ENCODE peak calls at places on chromosomes 13 and 19, in four cellular contexts. O, Y, D and J are unnamed samples.

GRCh38 chr19:18304496-18305312 is 18.2 kb downstream of the LSM4 start:
- DNase-seq in O (peak; percentile 88), Y (peak; percentile 97), D (peak; percentile 94), J (peak; percentile 88)

GRCh38 chr13:27053902-27054595 is 117.6 kb downstream of the USP12 start:
- DNase-seq in O (peak; percentile 66), Y (no peak), D (peak; percentile 94), J (peak; percentile 49)

GRCh38 chr19:13850910-13851753 is 25.8 kb upstream of the NANOS3 start:
- DNase-seq in O (peak; percentile 96), Y (peak; percentile 96), D (peak; percentile 96), J (peak; percentile 97)

GRCh38 chr13:74026753-74027152 is 107.5 kb downstream of the KLF12 start:
- DNase-seq in O (peak; percentile 2), Y (no peak), D (no peak), J (no peak)

GRCh38 chr19:32469796-32470195 is 64.2 kb downstream of the DPY19L3 start:
- DNase-seq in O (no peak), Y (no peak), D (peak; percentile 66), J (no peak)

GRCh38 chr19:19120308-19121156 is 17.7 kb downstream of the TMEM161A start:
- DNase-seq in O (no peak), Y (no peak), D (peak; percentile 10), J (no peak)

GRCh38 chr13:83895994-83896580 is 13.8 kb upstream of the SLITRK1 start:
- DNase-seq in O (no peak), Y (no peak), D (no peak), J (no peak)

GRCh38 chr19:50794074-50794777 is 4.0 kb downstream of the ACP4 start:
- DNase-seq in O (no peak), Y (no peak), D (peak; percentile 22), J (no peak)

GRCh38 chr13:51539887-51540286 is 44.4 kb upstream of the WDFY2 start:
- DNase-seq in O (no peak), Y (no peak), D (peak; percentile 57), J (no peak)

DNA sequence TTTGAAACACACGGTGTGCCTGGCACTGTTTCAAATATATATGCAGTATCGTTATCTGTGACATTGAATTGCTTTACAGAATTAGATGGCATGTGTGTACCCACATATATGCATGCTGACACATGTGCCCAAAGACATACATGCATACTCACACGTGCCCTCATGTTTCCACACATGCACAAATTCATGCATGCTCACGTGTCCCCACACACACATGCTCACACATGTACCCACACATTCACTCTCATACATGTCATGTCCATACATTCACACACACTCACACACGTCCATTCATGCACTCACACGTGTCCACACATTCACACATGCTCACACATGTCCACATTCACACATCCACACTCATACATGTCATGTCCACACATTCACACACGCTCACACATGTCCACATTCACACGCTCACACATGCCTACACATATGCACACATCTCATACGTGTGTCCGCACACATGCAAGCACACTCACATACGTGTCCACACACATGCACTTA is 17.9 kb upstream of the C13orf46 start:
- DNase-seq in O (no peak), Y (peak; percentile 30), D (no peak), J (no peak)
- H3K4me3 ChIP-seq in O (no peak overlapping the region), Y (no peak overlapping the region), D (no peak overlapping the region), J (no peak overlapping the region)

DNA sequence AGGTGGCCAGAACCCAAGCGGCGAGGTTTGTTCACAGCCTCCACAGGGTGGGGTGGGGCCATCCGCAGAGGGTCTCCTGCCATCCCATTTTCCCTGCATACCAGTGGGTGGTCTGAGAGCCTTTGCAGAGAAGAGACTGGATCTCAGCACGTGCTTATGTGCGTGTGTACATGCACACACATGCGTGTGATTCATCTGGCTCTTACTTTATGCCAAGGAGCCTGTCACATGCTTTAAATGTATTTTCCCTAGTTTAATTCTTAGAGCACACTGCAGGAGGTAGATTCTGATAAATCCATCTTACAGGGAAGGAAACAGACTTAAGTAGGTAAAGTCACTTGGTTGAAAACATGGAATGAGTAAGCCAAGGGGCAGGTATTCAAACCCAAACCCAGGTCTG is 47.1 kb downstream of the CAPN12 start:
- DNase-seq in O (no peak), Y (no peak), D (no peak), J (no peak)
- H3K4me1 ChIP-seq in O (peaks cover 29% of the 10 kb centered on the region), Y (no peaks in the 10 kb centered on the region), D (peaks cover 25% of the 10 kb centered on the region), J (peaks cover 28% of the 10 kb centered on the region)

DNA sequence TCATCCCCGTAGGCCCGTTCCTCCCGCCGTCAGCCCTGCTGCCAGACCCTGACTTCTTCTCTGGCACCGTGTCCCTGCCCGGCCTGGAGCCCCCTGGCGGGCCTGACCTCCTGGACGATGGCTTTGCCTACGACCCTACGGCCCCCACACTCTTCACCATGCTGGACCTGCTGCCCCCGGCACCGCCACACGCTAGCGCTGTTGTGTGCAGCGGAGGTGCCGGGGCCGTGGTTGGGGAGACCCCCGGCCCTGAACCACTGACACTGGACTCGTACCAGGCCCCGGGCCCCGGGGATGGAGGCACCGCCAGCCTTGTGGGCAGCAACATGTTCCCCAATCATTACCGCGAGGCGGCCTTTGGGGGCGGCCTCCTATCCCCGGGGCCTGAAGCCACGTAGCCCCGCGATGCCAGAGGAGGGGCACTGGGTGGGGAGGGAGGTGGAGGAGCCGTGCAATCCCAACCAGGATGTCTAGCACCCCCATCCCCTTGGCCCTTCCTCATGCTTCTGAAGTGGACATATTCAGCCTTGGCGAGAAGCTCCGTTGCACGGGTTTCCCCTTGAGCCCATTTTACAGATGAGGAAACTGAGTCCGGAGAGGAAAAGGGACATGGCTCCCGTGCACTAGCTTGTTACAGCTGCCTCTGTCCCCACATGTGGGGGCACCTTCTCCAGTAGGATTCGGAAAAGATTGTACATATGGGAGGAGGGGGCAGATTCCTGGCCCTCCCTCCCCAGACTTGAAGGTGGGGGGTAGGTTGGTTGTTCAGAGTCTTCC is 1.3 kb upstream of the CLASRP start:
- DNase-seq in O (no peak), Y (no peak), D (no peak), J (no peak)
- H3K4me3 ChIP-seq in O (no peak overlapping the region), Y (no peak overlapping the region), D (no peak overlapping the region), J (no peak overlapping the region)

GRCh38 chr13:33278923-33279322 is 6.6 kb downstream of the STARD13 start:
- DNase-seq in O (no peak), Y (no peak), D (no peak), J (no peak)
- H3K4me1 ChIP-seq in O (peaks cover 59% of the 10 kb centered on the region), Y (peaks cover 28% of the 10 kb centered on the region), D (peaks cover 95% of the 10 kb centered on the region), J (peaks cover 72% of the 10 kb centered on the region)

GRCh38 chr19:55581828-55582223 is 1.2 kb upstream of the ZNF579 start:
- DNase-seq in O (no peak), Y (no peak), D (peak; percentile 14), J (no peak)
- H3K4me3 ChIP-seq in O (no peak overlapping the region), Y (no peak overlapping the region), D (no peak overlapping the region), J (no peak overlapping the region)

GRCh38 chr13:97256343-97256783 is 34.2 kb downstream of the MBNL2 start:
- DNase-seq in O (peak; percentile 50), Y (no peak), D (peak; percentile 93), J (peak; percentile 70)
- H3K4me1 ChIP-seq in O (peaks cover 91% of the 10 kb centered on the region), Y (peaks cover 24% of the 10 kb centered on the region), D (peaks cover 66% of the 10 kb centered on the region), J (peaks cover 66% of the 10 kb centered on the region)

GRCh38 chr19:10586396-10586795 is 716 bp downstream of the AP1M2 start:
- DNase-seq in O (no peak), Y (no peak), D (no peak), J (no peak)
- H3K4me3 ChIP-seq in O (peak overlapping the region; percentile 86), Y (no peak overlapping the region), D (no peak overlapping the region), J (no peak overlapping the region)

GRCh38 chr13:75691183-75691582 is 55.1 kb downstream of the LMO7 start:
- DNase-seq in O (no peak), Y (no peak), D (peak; percentile 60), J (peak; percentile 51)
- H3K4me1 ChIP-seq in O (peaks cover 24% of the 10 kb centered on the region), Y (no peaks in the 10 kb centered on the region), D (peaks cover 53% of the 10 kb centered on the region), J (peaks cover 33% of the 10 kb centered on the region)

GRCh38 chr13:113106666-113107065 is 1.1 kb downstream of the F7 start:
- DNase-seq in O (no peak), Y (no peak), D (no peak), J (no peak)

GRCh38 chr13:113110852-113111315 is 5.3 kb downstream of the F7 start:
- DNase-seq in O (no peak), Y (peak; percentile 73), D (no peak), J (no peak)

GRCh38 chr13:113110048-113110851 is 4.7 kb downstream of the F7 start:
- DNase-seq in O (no peak), Y (peak; percentile 76), D (peak; percentile 37), J (no peak)

GRCh38 chr13:113106053-113106452 is 462 bp downstream of the F7 start:
- DNase-seq in O (no peak), Y (no peak), D (no peak), J (no peak)

DNA sequence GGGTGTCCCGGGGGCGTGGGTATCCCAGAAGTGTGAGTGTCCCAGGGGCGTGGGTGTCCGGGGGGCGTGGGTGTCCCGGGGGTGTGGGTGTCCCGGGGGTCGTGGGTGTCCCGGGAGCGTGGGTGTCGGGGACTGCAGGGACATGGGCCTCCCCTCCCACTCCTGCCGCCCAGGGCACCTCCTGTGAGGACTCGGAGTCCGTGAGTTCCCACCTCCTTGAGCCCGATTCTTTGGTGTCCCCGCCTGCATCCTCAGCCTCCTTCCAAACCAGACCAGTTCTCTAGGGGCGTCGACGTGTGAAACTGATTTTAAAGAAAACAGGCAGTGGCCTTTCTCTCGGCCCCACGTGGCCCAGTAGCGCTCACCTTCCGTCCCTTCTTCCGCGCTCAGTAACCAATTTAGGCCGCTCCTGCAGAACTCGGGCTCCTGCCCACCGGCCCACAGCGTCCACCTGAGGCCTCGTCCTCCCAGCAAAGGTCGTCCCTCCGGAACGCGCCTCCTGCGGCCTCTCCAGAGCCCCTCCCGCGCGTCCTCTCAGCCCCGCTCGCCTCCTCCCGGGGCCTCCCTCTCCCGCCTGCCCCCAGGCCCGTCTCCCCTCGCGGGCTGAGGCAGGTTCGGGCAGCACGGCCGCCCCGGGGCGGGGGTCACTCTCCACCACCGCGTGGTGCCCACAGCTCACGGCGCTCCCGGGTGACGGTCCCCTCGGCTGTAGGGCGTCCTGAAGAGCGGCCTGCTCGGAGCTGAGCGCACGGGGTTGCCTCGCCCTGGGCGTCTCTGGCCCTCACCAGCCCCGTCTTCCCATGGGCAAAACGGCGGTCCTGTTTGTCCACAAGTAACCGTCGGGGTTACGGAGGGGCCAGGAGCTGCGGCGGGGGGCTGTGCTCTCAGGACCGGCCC is 3.8 kb downstream of the F7 start:
- DNase-seq in O (no peak), Y (peak; percentile 72), D (no peak), J (no peak)
- H3K4me3 ChIP-seq in O (no peak overlapping the region), Y (no peak overlapping the region), D (no peak overlapping the region), J (no peak overlapping the region)

GRCh38 chr19:5973867-5974635 is 3.9 kb downstream of the RANBP3 start:
- DNase-seq in O (no peak), Y (no peak), D (peak; percentile 43), J (no peak)

GRCh38 chr19:5972355-5972731 is 5.6 kb downstream of the RANBP3 start:
- DNase-seq in O (no peak), Y (no peak), D (no peak), J (no peak)

GRCh38 chr19:5969476-5969875 is 8.5 kb downstream of the RANBP3 start:
- DNase-seq in O (no peak), Y (no peak), D (no peak), J (no peak)

GRCh38 chr19:5973376-5973775 is 4.6 kb downstream of the RANBP3 start:
- DNase-seq in O (no peak), Y (no peak), D (no peak), J (no peak)

GRCh38 chr19:5971714-5972354 is 6.1 kb downstream of the RANBP3 start:
- DNase-seq in O (no peak), Y (no peak), D (no peak), J (no peak)
- H3K4me1 ChIP-seq in O (peaks cover 11% of the 10 kb centered on the region), Y (peaks cover 2% of the 10 kb centered on the region), D (peaks cover 23% of the 10 kb centered on the region), J (peaks cover 15% of the 10 kb centered on the region)